ENCODE peak calls at places on chromosomes 16 and 17, in eight cellular contexts. W is colonic mucosa, N is mammary epithelial cell, S is uterus, Z is mucosa of descending colon, G is PC-3, L is WERI-Rb-1, K is fibroblast of lung. A is an unnamed sample.
A peak's percentile ranks its signal among the peaks of the same experiment; 100 is the strongest.

GRCh38 chr17:35514561-35514960 is 22.9 kb downstream of the SLFN12L start:
- DNase-seq in S (no peak), G (no peak), Z (no peak), K (peak; percentile 11), W (no peak), N (no peak), L (no peak), A (no peak)

GRCh38 chr16:68889508-68890150 is 46.3 kb downstream of the TANGO6 start:
- DNase-seq in N (no peak), Z (no peak), L (no peak), S (no peak), G (no peak), K (no peak), W (no peak), A (no peak)

GRCh38 chr17:69460963-69461922 is 46.7 kb downstream of the MAP2K6 start:
- DNase-seq in W (no peak), K (no peak), N (no peak), S (peak; percentile 30), L (no peak), G (no peak), Z (no peak), A (no peak)

GRCh38 chr16:72428611-72429376 is 256.8 kb upstream of the PMFBP1 start:
- DNase-seq in N (no peak), Z (no peak), W (no peak), K (no peak), S (no peak), G (no peak), L (no peak), A (no peak)

GRCh38 chr17:50018909-50019308 is 23.9 kb upstream of the DLX3 start:
- DNase-seq in W (no peak), S (no peak), Z (no peak), L (no peak), N (no peak), K (no peak), G (no peak), A (no peak)

GRCh38 chr16:83943516-83944050 is 9.5 kb upstream of the OSGIN1 start:
- DNase-seq in W (no peak), G (no peak), S (no peak), L (no peak), K (no peak), Z (no peak), N (no peak), A (no peak)

GRCh38 chr17:35766903-35767510 is 6.3 kb downstream of the C17orf50 start:
- DNase-seq in Z (no peak), N (peak; percentile 34), L (peak; percentile 33), K (peak; percentile 67), G (peak; percentile 61), W (no peak), S (no peak), A (no peak)

GRCh38 chr16:48901712-48902374 is 291.9 kb upstream of the N4BP1 start:
- DNase-seq in G (peak; percentile 50), W (no peak), K (peak; percentile 0), Z (no peak), L (peak; percentile 51), S (no peak), N (no peak), A (no peak)

GRCh38 chr17:1762906-1763829 is 1.3 kb downstream of the SERPINF1 start:
- DNase-seq in S (peak; percentile 77), G (no peak), Z (no peak), N (no peak), L (peak; percentile 87), K (peak; percentile 87), W (no peak), A (peak; percentile 67)

GRCh38 chr16:50303605-50304466 is 37.5 kb downstream of the ADCY7 start:
- DNase-seq in L (no peak), Z (no peak), S (peak; percentile 12), K (peak; percentile 84), W (no peak), G (no peak), N (no peak), A (no peak)

GRCh38 chr17:40313660-40314556 is 4.9 kb downstream of the RARA start:
- DNase-seq in L (no peak), K (no peak), Z (no peak), S (peak; percentile 8), W (no peak), N (no peak), G (peak; percentile 53), A (peak; percentile 55)

GRCh38 chr16:528111-529011 is 849 bp downstream of the CAPN15 start:
- DNase-seq in L (peak; percentile 47), N (peak; percentile 78), Z (peak; percentile 82), S (peak; percentile 44), W (peak; percentile 85), G (peak; percentile 39), K (peak; percentile 56), A (peak; percentile 53)

GRCh38 chr16:84854759-84855158 is 35.0 kb downstream of the CRISPLD2 start:
- DNase-seq in S (no peak), K (peak; percentile 76), L (no peak), W (no peak), Z (no peak), G (no peak), N (no peak), A (no peak)

DNA sequence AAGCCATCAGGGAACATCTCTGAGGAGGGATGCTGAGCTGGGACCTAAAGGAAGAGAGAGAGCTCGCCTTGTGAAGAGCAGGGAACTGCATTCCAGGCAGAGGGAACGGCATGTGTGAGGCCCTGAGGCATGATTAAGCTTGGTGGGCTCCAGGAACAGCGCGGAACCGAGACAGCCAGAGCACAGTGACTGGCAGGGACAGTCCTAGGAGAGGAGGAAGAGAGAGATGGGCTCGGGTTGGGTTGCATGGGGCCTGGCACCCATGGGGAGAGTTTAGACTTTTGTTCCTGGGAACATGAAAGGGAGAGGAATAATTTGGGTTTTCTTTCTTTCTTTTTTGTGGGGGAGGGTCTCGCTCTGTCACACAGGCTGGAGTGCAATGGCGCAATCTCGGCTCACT is 39.2 kb upstream of the CPNE2 start:
- DNase-seq in G (no peak), K (no peak), L (no peak), Z (no peak), N (no peak), W (no peak), S (no peak), A (no peak)
- H3K36me3 ChIP-seq in G (no peaks in the 10 kb centered on the region), K (peaks cover 8% of the 10 kb centered on the region), L (no peaks in the 10 kb centered on the region), Z (peaks cover 3% of the 10 kb centered on the region), N (no peaks in the 10 kb centered on the region), W (peaks cover 6% of the 10 kb centered on the region), S (no peaks in the 10 kb centered on the region), A (no peaks in the 10 kb centered on the region)

DNA sequence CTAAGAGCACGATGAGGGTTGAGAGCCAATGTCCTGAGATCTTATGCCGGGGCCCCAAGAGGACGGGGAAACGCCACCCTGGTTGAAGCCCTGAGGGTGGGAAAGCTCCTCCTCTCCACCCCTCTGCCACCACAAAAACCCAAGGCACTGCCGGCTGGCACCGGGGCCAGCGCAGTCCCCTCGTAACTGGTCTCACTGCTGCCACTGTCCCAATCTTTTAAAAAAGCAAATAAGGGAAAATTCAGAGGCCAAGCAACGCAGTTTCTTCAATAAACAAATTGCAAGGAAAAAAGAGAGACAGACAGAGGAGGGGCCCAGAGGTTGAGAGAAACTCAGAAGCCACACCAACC is 6.7 kb downstream of the GRIN2C start:
- DNase-seq in N (no peak), G (no peak), K (no peak), W (no peak), S (no peak), Z (no peak), L (no peak), A (no peak)
- H3K4me3 ChIP-seq in N (no peak overlapping the region), G (no peak overlapping the region), K (no peak overlapping the region), W (no peak overlapping the region), S (no peak overlapping the region), Z (no peak overlapping the region), L (no peak overlapping the region), A (no peak overlapping the region)

DNA sequence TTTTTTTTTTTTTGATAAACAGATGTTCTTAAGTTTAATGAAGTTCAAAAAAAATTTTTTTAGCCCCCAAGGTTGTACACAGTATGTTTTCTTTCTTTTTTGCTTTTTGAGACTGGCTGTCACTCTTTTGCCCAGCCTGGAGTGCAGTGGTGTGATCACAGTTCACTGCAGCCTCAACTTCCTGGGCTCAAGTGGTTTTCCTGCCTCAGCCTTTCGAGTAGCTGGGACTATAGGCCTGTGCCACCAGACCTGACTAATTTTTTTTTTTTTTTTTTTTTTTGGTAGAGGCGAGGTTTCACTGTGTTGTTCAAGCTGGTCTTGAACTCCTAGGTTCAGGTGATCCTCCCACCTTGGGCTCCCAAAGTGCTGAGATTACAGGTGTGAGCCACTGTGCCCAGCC is 12.8 kb downstream of the ITGAE start:
- DNase-seq in N (no peak), K (no peak), L (no peak), Z (no peak), S (no peak), G (no peak), W (no peak), A (no peak)
- H3K9me3 ChIP-seq in N (no peaks in the 10 kb centered on the region), K (no peaks in the 10 kb centered on the region), L (no peaks in the 10 kb centered on the region), Z (no peaks in the 10 kb centered on the region), S (no peaks in the 10 kb centered on the region), G (no peaks in the 10 kb centered on the region), W (no peaks in the 10 kb centered on the region), A (no peaks in the 10 kb centered on the region)

DNA sequence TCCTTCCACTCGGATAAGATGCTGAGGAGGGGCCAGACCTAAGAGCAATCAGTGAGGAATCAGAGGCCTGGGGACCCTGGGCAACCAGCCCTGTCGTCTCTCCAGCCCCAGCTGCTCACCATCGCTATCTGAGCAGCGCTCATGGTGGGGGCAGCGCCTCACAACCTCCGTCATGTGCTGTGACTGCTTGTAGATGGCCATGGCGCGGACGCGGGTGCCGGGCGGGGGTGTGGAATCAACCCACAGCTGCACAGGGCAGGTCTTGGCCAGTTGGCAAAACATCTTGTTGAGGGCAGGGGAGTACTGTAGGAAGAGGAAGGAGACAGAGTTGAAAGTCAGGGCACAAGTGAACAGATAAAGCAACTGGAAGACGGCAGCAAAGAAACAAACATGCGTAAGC is 12.4 kb downstream of the TP53 start:
- DNase-seq in Z (no peak), W (no peak), S (no peak), K (no peak), L (no peak), N (no peak), G (no peak), A (no peak)
- H3K36me3 ChIP-seq in Z (peaks cover 14% of the 10 kb centered on the region), W (peaks cover 13% of the 10 kb centered on the region), S (no peaks in the 10 kb centered on the region), K (peaks cover 16% of the 10 kb centered on the region), L (peaks cover 50% of the 10 kb centered on the region), N (peaks cover 16% of the 10 kb centered on the region), G (peaks cover 12% of the 10 kb centered on the region), A (peaks cover 11% of the 10 kb centered on the region)

A was measured in SJCRH30.